ENCODE peak calls at places on chromosome 20, in five cellular contexts. L, Z, E, N and Q are unnamed samples.

GRCh38 chr20:16476032-16476431 is 97.2 kb downstream of the KIF16B start:
- DNase-seq in Z (no peak), L (no peak), E (no peak), N (peak; percentile 39), Q (peak; percentile 9)

GRCh38 chr20:45306431-45306982 is at the start of gene RBPJL:
- DNase-seq in L (peak; percentile 39), N (no peak), Z (no peak), E (no peak), Q (no peak)

GRCh38 chr20:61896058-61896961 is 169.4 kb downstream of the TAF4 start:
- DNase-seq in N (peak; percentile 43), Z (peak; percentile 67), L (no peak), E (no peak), Q (no peak)

GRCh38 chr20:10313215-10313614 is 94.6 kb downstream of the SNAP25 start:
- DNase-seq in Z (no peak), E (no peak), L (no peak), N (no peak), Q (no peak)

GRCh38 chr20:61370841-61371303 is 118.8 kb downstream of the CDH4 start:
- DNase-seq in L (no peak), Z (no peak), E (no peak), N (no peak), Q (no peak)

GRCh38 chr20:49484180-49485140 is 2.0 kb upstream of the KCNB1 start:
- DNase-seq in E (peak; percentile 83), Z (peak; percentile 68), N (peak; percentile 83), L (peak; percentile 24), Q (no peak)

GRCh38 chr20:51400051-51400926 is 142.2 kb downstream of the NFATC2 start:
- DNase-seq in L (peak; percentile 53), Z (no peak), E (peak; percentile 56), N (peak; percentile 29), Q (no peak)

GRCh38 chr20:653590-654426 is 808 bp upstream of the SRXN1 start:
- DNase-seq in N (peak; percentile 50), L (no peak), E (no peak), Z (peak; percentile 43), Q (no peak)

GRCh38 chr20:12012241-12013222 is 94.8 kb downstream of the BTBD3 start:
- DNase-seq in N (peak; percentile 51), L (no peak), Z (no peak), E (no peak), Q (no peak)

GRCh38 chr20:50193851-50194830 is 3.5 kb downstream of the CEBPB start:
- DNase-seq in N (peak; percentile 84), Z (peak; percentile 55), L (no peak), E (peak; percentile 78), Q (no peak)

GRCh38 chr20:22652685-22653568 is 68.6 kb upstream of the FOXA2 start:
- DNase-seq in E (no peak), Z (no peak), N (no peak), L (no peak), Q (no peak)

GRCh38 chr20:25573288-25574251 is 11.8 kb downstream of the NINL start:
- DNase-seq in N (peak; percentile 15), L (no peak), E (no peak), Z (peak; percentile 44), Q (peak; percentile 12)

GRCh38 chr20:52118696-52119095 is 72.9 kb downstream of the ZFP64 start:
- DNase-seq in E (no peak), N (no peak), L (no peak), Z (no peak), Q (no peak)

GRCh38 chr20:19757973-19758887 is at the start of gene RIN2:
- DNase-seq in E (peak; percentile 95), N (peak; percentile 94), L (no peak), Z (peak; percentile 91), Q (peak; percentile 71)

GRCh38 chr20:39524371-39524911 is 562.3 kb downstream of the DHX35 start:
- DNase-seq in L (no peak), E (no peak), N (no peak), Z (no peak), Q (no peak)

GRCh38 chr20:24955045-24955444 is 6.0 kb downstream of the CST7 start:
- DNase-seq in Z (no peak), E (no peak), N (no peak), L (no peak), Q (no peak)

GRCh38 chr20:22796465-22797077 is 212.2 kb upstream of the FOXA2 start:
- DNase-seq in N (no peak), Z (no peak), E (no peak), L (no peak), Q (peak; percentile 75)

GRCh38 chr20:25057234-25058050 is 497 bp downstream of the ACSS1 start:
- DNase-seq in L (peak; percentile 76), E (peak; percentile 93), N (peak; percentile 75), Z (peak; percentile 65), Q (no peak)

GRCh38 chr20:1302578-1303541 is 26.1 kb downstream of the SDCBP2 start:
- DNase-seq in Z (no peak), L (no peak), E (peak; percentile 55), N (no peak), Q (no peak)

GRCh38 chr20:10580700-10581099 is 93.1 kb downstream of the JAG1 start:
- DNase-seq in N (no peak), L (no peak), E (no peak), Z (no peak), Q (no peak)

GRCh38 chr20:20292472-20292871 is 75.4 kb upstream of the INSM1 start:
- DNase-seq in Z (no peak), N (no peak), L (no peak), E (no peak), Q (no peak)

GRCh38 chr20:46128310-46129151 is 10.4 kb downstream of the CD40 start:
- DNase-seq in Z (no peak), L (no peak), N (peak; percentile 44), E (no peak), Q (no peak)

GRCh38 chr20:23125625-23126191 is 39.6 kb upstream of the CD93 start:
- DNase-seq in L (no peak), E (peak; percentile 74), Z (no peak), N (peak; percentile 51), Q (no peak)

GRCh38 chr20:35699914-35700624 is 864 bp downstream of the ROMO1 start:
- DNase-seq in L (no peak), Z (no peak), N (no peak), E (no peak), Q (no peak)

GRCh38 chr20:51446656-51447055 is 95.9 kb downstream of the NFATC2 start:
- DNase-seq in L (no peak), E (no peak), N (peak; percentile 44), Z (no peak), Q (peak; percentile 28)

GRCh38 chr20:6421321-6422030 is 298.6 kb upstream of the FERMT1 start:
- DNase-seq in L (no peak), Z (no peak), E (no peak), N (no peak), Q (no peak)

GRCh38 chr20:43508106-43508505 is 609 bp downstream of the L3MBTL1 start:
- DNase-seq in Z (no peak), E (no peak), N (no peak), L (no peak), Q (no peak)
- H3K4me3 ChIP-seq in Z (peak overlapping the region; percentile 36), E (peak overlapping the region; percentile 62), N (no peak overlapping the region), L (peak overlapping the region; percentile 32), Q (peak overlapping the region; percentile 57)

DNA sequence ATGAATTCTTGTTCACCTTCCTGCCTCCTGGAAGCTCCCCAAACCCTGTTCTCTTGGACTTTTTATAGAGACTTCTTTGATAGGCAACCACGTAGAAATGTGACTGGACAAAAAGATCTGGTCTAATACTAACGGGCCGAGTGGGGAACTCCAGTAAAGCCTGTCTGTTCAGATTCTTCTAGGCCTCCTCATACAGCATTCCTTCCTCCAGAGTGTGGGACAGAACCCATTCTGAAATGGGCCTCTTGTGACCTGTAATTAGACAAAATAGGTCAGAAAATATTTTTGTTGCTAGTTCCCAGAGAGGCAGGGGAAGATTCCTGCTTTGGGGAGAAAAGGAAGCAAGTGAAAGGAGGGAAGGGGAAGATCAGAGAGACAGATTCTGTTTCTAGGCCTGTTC is 374.3 kb downstream of the CDH26 start:
- DNase-seq in L (no peak), N (no peak), Z (no peak), E (no peak), Q (no peak)
- H3K36me3 ChIP-seq in L (no peaks in the 10 kb centered on the region), N (no peaks in the 10 kb centered on the region), Z (no peaks in the 10 kb centered on the region), E (no peaks in the 10 kb centered on the region), Q (no peaks in the 10 kb centered on the region)

GRCh38 chr20:14919473-14920157 is 582.2 kb upstream of the FLRT3 start:
- DNase-seq in N (no peak), Z (no peak), E (peak; percentile 66), L (no peak), Q (peak; percentile 28)
- H3K4me3 ChIP-seq in N (no peak overlapping the region), Z (no peak overlapping the region), E (no peak overlapping the region), L (no peak overlapping the region), Q (no peak overlapping the region)

GRCh38 chr20:4299773-4300172 is 284.4 kb upstream of the RNF24 start:
- DNase-seq in Z (no peak), L (no peak), N (no peak), E (no peak), Q (peak; percentile 18)

GRCh38 chr20:4300921-4301320 is 285.6 kb upstream of the RNF24 start:
- DNase-seq in E (no peak), L (no peak), Z (no peak), N (no peak), Q (no peak)

GRCh38 chr20:4299250-4299649 is 283.9 kb upstream of the RNF24 start:
- DNase-seq in E (no peak), Z (no peak), N (no peak), L (no peak), Q (no peak)

GRCh38 chr20:4303136-4303535 is 287.8 kb upstream of the RNF24 start:
- DNase-seq in L (no peak), Z (no peak), E (no peak), N (no peak), Q (no peak)

GRCh38 chr20:4300401-4300800 is 285.0 kb upstream of the RNF24 start:
- DNase-seq in E (no peak), L (no peak), N (no peak), Z (no peak), Q (no peak)
- H3K36me3 ChIP-seq in E (no peaks in the 10 kb centered on the region), L (no peaks in the 10 kb centered on the region), N (no peaks in the 10 kb centered on the region), Z (no peaks in the 10 kb centered on the region), Q (no peaks in the 10 kb centered on the region)

GRCh38 chr20:57398231-57398821 is 7.1 kb downstream of the RBM38 start:
- DNase-seq in N (no peak), L (peak; percentile 87), E (peak; percentile 78), Z (peak; percentile 81), Q (no peak)
- H3K4me3 ChIP-seq in N (no peak overlapping the region), L (peak overlapping the region; percentile 56), E (peak overlapping the region; percentile 25), Z (peak overlapping the region; percentile 13), Q (no peak overlapping the region)

GRCh38 chr20:63878855-63879254 is 13.8 kb downstream of the TPD52L2 start:
- DNase-seq in Z (no peak), N (no peak), L (no peak), E (no peak), Q (no peak)

GRCh38 chr20:63877755-63878470 is 12.8 kb downstream of the TPD52L2 start:
- DNase-seq in N (no peak), Z (no peak), E (no peak), L (no peak), Q (no peak)

GRCh38 chr20:63876489-63877036 is 11.5 kb downstream of the TPD52L2 start:
- DNase-seq in E (no peak), L (no peak), Z (no peak), N (no peak), Q (no peak)

GRCh38 chr20:63873477-63873971 is 8.5 kb downstream of the TPD52L2 start:
- DNase-seq in L (no peak), N (peak; percentile 69), E (no peak), Z (no peak), Q (no peak)

GRCh38 chr20:63874254-63874653 is 9.2 kb downstream of the TPD52L2 start:
- DNase-seq in E (no peak), N (no peak), Z (no peak), L (no peak), Q (no peak)
- H3K36me3 ChIP-seq in E (peaks cover 86% of the 10 kb centered on the region), N (no peaks in the 10 kb centered on the region), Z (no peaks in the 10 kb centered on the region), L (peaks cover 51% of the 10 kb centered on the region), Q (peaks cover 40% of the 10 kb centered on the region)

GRCh38 chr20:40991181-40991889 is 37.3 kb upstream of the TOP1 start:
- DNase-seq in L (no peak), Z (no peak), E (peak; percentile 65), N (peak; percentile 44), Q (no peak)
- H3K4me3 ChIP-seq in L (no peak overlapping the region), Z (no peak overlapping the region), E (no peak overlapping the region), N (no peak overlapping the region), Q (no peak overlapping the region)